ENCODE peak calls at places on chromosomes 7 and 10, in eight cellular contexts. One of them, this sample, is unnamed.

GRCh38 chr10:119449760-119450461 is 92.6 kb downstream of the RGS10 start:
- DNase-seq in fibroblast of lung: peak
- DNase-seq in lung: peak
- DNase-seq in cardiac muscle cell: no peak
- DNase-seq in endothelial cell of umbilical vein: no peak
- DNase-seq in NB4: peak
- DNase-seq in astrocyte of the spinal cord: peak
- DNase-seq in GM12865: peak
- DNase-seq in this sample: peak

GRCh38 chr7:97846945-97847344 is 25.3 kb downstream of the ASNS start:
- DNase-seq in endothelial cell of umbilical vein: no peak
- DNase-seq in lung: no peak
- DNase-seq in fibroblast of lung: no peak
- DNase-seq in cardiac muscle cell: no peak
- DNase-seq in astrocyte of the spinal cord: no peak
- DNase-seq in NB4: no peak
- DNase-seq in GM12865: no peak
- DNase-seq in this sample: no peak

GRCh38 chr7:139916717-139917395 is 87.8 kb downstream of the TBXAS1 start:
- DNase-seq in fibroblast of lung: peak
- DNase-seq in NB4: no peak
- DNase-seq in lung: no peak
- DNase-seq in GM12865: peak
- DNase-seq in astrocyte of the spinal cord: no peak
- DNase-seq in endothelial cell of umbilical vein: no peak
- DNase-seq in cardiac muscle cell: no peak
- DNase-seq in this sample: no peak

GRCh38 chr7:82755705-82756551 is 312.4 kb upstream of the CACNA2D1 start:
- DNase-seq in cardiac muscle cell: no peak
- DNase-seq in NB4: no peak
- DNase-seq in GM12865: no peak
- DNase-seq in endothelial cell of umbilical vein: no peak
- DNase-seq in lung: no peak
- DNase-seq in fibroblast of lung: peak
- DNase-seq in astrocyte of the spinal cord: peak
- DNase-seq in this sample: peak

GRCh38 chr10:101617102-101617823 is 29.1 kb downstream of the DPCD start:
- DNase-seq in fibroblast of lung: no peak
- DNase-seq in GM12865: peak
- DNase-seq in astrocyte of the spinal cord: no peak
- DNase-seq in cardiac muscle cell: no peak
- DNase-seq in endothelial cell of umbilical vein: no peak
- DNase-seq in NB4: peak
- DNase-seq in lung: no peak
- DNase-seq in this sample: no peak

GRCh38 chr10:11482306-11482705 is 129.1 kb downstream of the USP6NL start:
- DNase-seq in fibroblast of lung: no peak
- DNase-seq in NB4: no peak
- DNase-seq in endothelial cell of umbilical vein: no peak
- DNase-seq in astrocyte of the spinal cord: no peak
- DNase-seq in lung: no peak
- DNase-seq in GM12865: no peak
- DNase-seq in cardiac muscle cell: no peak
- DNase-seq in this sample: no peak

GRCh38 chr10:103466734-103467133 is 8.0 kb upstream of the CALHM1 start:
- DNase-seq in NB4: no peak
- DNase-seq in endothelial cell of umbilical vein: no peak
- DNase-seq in fibroblast of lung: no peak
- DNase-seq in GM12865: peak
- DNase-seq in astrocyte of the spinal cord: no peak
- DNase-seq in lung: no peak
- DNase-seq in cardiac muscle cell: no peak
- DNase-seq in this sample: no peak

GRCh38 chr7:27611043-27611442 is 51.6 kb downstream of the HIBADH start:
- DNase-seq in lung: peak
- DNase-seq in endothelial cell of umbilical vein: no peak
- DNase-seq in fibroblast of lung: peak
- DNase-seq in GM12865: no peak
- DNase-seq in cardiac muscle cell: no peak
- DNase-seq in astrocyte of the spinal cord: no peak
- DNase-seq in NB4: no peak
- DNase-seq in this sample: peak

GRCh38 chr10:126905776-126906703 is 812 bp downstream of the DOCK1 start:
- DNase-seq in GM12865: no peak
- DNase-seq in NB4: no peak
- DNase-seq in endothelial cell of umbilical vein: peak
- DNase-seq in cardiac muscle cell: peak
- DNase-seq in lung: no peak
- DNase-seq in astrocyte of the spinal cord: peak
- DNase-seq in fibroblast of lung: peak
- DNase-seq in this sample: no peak

GRCh38 chr7:45695249-45695995 is 121.3 kb downstream of the ADCY1 start:
- DNase-seq in lung: no peak
- DNase-seq in fibroblast of lung: no peak
- DNase-seq in astrocyte of the spinal cord: no peak
- DNase-seq in endothelial cell of umbilical vein: no peak
- DNase-seq in cardiac muscle cell: no peak
- DNase-seq in GM12865: no peak
- DNase-seq in NB4: no peak
- DNase-seq in this sample: no peak

GRCh38 chr10:35336084-35336831 is at the start of gene CCNY:
- DNase-seq in lung: peak
- DNase-seq in GM12865: peak
- DNase-seq in NB4: peak
- DNase-seq in astrocyte of the spinal cord: peak
- DNase-seq in endothelial cell of umbilical vein: peak
- DNase-seq in fibroblast of lung: peak
- DNase-seq in cardiac muscle cell: peak
- DNase-seq in this sample: no peak

GRCh38 chr10:3258291-3258848 is 85.8 kb upstream of the PITRM1 start:
- DNase-seq in endothelial cell of umbilical vein: peak
- DNase-seq in fibroblast of lung: no peak
- DNase-seq in cardiac muscle cell: no peak
- DNase-seq in lung: no peak
- DNase-seq in NB4: no peak
- DNase-seq in GM12865: no peak
- DNase-seq in astrocyte of the spinal cord: no peak
- DNase-seq in this sample: no peak

GRCh38 chr7:139488810-139489209 is 5.3 kb upstream of the KLRG2 start:
- DNase-seq in lung: no peak
- DNase-seq in endothelial cell of umbilical vein: no peak
- DNase-seq in cardiac muscle cell: no peak
- DNase-seq in astrocyte of the spinal cord: no peak
- DNase-seq in fibroblast of lung: no peak
- DNase-seq in GM12865: no peak
- DNase-seq in NB4: no peak
- DNase-seq in this sample: no peak

GRCh38 chr7:102322202-102322715 is 34.0 kb downstream of the SPDYE6 start:
- DNase-seq in endothelial cell of umbilical vein: no peak
- DNase-seq in lung: no peak
- DNase-seq in fibroblast of lung: no peak
- DNase-seq in GM12865: no peak
- DNase-seq in cardiac muscle cell: no peak
- DNase-seq in astrocyte of the spinal cord: no peak
- DNase-seq in NB4: peak
- DNase-seq in this sample: no peak

GRCh38 chr7:151472644-151473380 is 32.9 kb upstream of the CRYGN start:
- DNase-seq in fibroblast of lung: peak
- DNase-seq in GM12865: peak
- DNase-seq in astrocyte of the spinal cord: peak
- DNase-seq in cardiac muscle cell: no peak
- DNase-seq in NB4: no peak
- DNase-seq in lung: no peak
- DNase-seq in endothelial cell of umbilical vein: peak
- DNase-seq in this sample: no peak

GRCh38 chr10:86600296-86600695 is 54.1 kb upstream of the OPN4 start:
- DNase-seq in fibroblast of lung: no peak
- DNase-seq in NB4: no peak
- DNase-seq in endothelial cell of umbilical vein: no peak
- DNase-seq in lung: no peak
- DNase-seq in astrocyte of the spinal cord: no peak
- DNase-seq in cardiac muscle cell: no peak
- DNase-seq in GM12865: no peak
- DNase-seq in this sample: no peak

GRCh38 chr10:124418726-124419501 is at the start of gene OAT:
- DNase-seq in endothelial cell of umbilical vein: peak
- DNase-seq in NB4: peak
- DNase-seq in astrocyte of the spinal cord: peak
- DNase-seq in GM12865: peak
- DNase-seq in cardiac muscle cell: peak
- DNase-seq in lung: peak
- DNase-seq in fibroblast of lung: peak
- DNase-seq in this sample: peak

GRCh38 chr10:124416733-124417132 is 2.0 kb downstream of the OAT start:
- DNase-seq in lung: no peak
- DNase-seq in fibroblast of lung: peak
- DNase-seq in GM12865: no peak
- DNase-seq in astrocyte of the spinal cord: peak
- DNase-seq in NB4: no peak
- DNase-seq in cardiac muscle cell: no peak
- DNase-seq in endothelial cell of umbilical vein: no peak
- DNase-seq in this sample: no peak

GRCh38 chr10:124419635-124420034 is 912 bp upstream of the OAT start:
- DNase-seq in cardiac muscle cell: no peak
- DNase-seq in lung: no peak
- DNase-seq in endothelial cell of umbilical vein: no peak
- DNase-seq in astrocyte of the spinal cord: no peak
- DNase-seq in NB4: no peak
- DNase-seq in GM12865: no peak
- DNase-seq in fibroblast of lung: no peak
- DNase-seq in this sample: no peak

GRCh38 chr10:124420254-124420653 is 1.5 kb upstream of the OAT start:
- DNase-seq in lung: no peak
- DNase-seq in cardiac muscle cell: no peak
- DNase-seq in astrocyte of the spinal cord: no peak
- DNase-seq in NB4: no peak
- DNase-seq in GM12865: no peak
- DNase-seq in fibroblast of lung: no peak
- DNase-seq in endothelial cell of umbilical vein: no peak
- DNase-seq in this sample: no peak

GRCh38 chr10:124417846-124418725 is 637 bp downstream of the OAT start:
- DNase-seq in astrocyte of the spinal cord: peak
- DNase-seq in GM12865: peak
- DNase-seq in lung: peak
- DNase-seq in cardiac muscle cell: peak
- DNase-seq in fibroblast of lung: peak
- DNase-seq in endothelial cell of umbilical vein: peak
- DNase-seq in NB4: peak
- DNase-seq in this sample: no peak
- H3K4me3 ChIP-seq in astrocyte of the spinal cord: peak
- H3K4me3 ChIP-seq in GM12865: peak
- H3K4me3 ChIP-seq in lung: peak
- H3K4me3 ChIP-seq in cardiac muscle cell: peak
- H3K4me3 ChIP-seq in fibroblast of lung: peak
- H3K4me3 ChIP-seq in endothelial cell of umbilical vein: peak
- H3K4me3 ChIP-seq in NB4: peak
- H3K4me3 ChIP-seq in this sample: peak

DNA sequence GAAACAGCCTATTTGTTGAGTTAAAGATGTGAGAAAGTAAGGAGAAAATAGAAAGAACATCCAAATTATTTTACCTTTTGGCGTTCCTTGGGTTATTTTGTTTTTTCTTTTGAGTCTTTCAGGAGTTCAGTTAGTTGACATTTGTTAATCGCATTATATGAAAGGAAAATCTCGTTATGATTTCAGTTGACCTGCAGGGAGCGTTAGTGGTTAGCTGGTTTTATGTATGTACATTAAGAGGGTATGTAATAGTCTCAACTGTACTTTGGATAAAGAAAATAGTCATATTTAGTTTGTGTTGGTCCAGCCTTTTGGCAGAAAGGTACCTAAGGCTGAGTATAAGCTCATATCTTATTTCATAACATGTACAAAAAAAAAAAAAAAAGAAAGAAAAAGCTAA is 4.0 kb downstream of the BMPER start:
- DNase-seq in endothelial cell of umbilical vein: no peak
- DNase-seq in NB4: no peak
- DNase-seq in GM12865: no peak
- DNase-seq in fibroblast of lung: peak
- DNase-seq in lung: no peak
- DNase-seq in cardiac muscle cell: no peak
- DNase-seq in astrocyte of the spinal cord: no peak
- DNase-seq in this sample: no peak
- TF ChIP-seq CTCF in endothelial cell of umbilical vein: no peak
- TF ChIP-seq CTCF in NB4: no peak
- TF ChIP-seq CTCF in GM12865: no peak
- TF ChIP-seq CTCF in fibroblast of lung: no peak
- TF ChIP-seq CTCF in lung: no peak
- TF ChIP-seq CTCF in cardiac muscle cell: no peak
- TF ChIP-seq CTCF in astrocyte of the spinal cord: no peak
- TF ChIP-seq CTCF in this sample: no peak

DNA sequence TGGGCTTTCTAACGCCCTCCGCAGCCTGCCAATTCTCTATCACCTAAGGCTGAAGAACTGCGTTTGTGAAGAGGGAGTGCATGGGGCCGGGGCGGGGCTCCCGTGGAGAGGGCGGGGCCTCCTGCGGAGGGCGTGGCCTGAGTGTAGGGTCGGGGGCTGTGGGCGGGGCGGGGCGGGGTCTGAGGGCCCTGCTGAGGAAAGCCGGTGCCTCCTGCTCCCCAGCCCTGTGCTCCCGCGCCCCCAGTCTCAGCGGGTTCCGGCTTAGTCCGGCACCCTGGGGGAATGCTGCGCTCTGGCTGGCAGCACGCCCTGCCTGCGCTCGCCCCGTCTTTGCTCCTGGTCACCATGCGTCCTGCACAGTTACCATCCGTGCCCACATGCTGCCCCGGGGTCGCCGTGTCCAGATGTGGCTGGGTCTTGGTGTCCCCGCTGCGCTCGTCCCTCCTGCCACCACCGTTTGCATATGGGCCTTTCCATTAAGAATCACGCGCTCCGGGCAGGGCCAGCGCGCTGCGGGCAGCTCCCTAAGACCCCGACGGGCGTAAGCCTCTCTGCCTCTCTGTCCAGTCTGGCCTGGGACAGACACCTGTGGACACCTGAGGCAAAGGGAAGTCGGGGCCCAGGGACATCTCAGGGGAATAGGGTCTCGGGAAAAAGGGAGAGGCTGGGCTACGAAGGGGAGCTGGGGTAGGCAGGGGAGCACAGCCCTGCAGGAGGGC is 144.0 kb upstream of the RET start:
- DNase-seq in GM12865: no peak
- DNase-seq in lung: peak
- DNase-seq in fibroblast of lung: no peak
- DNase-seq in astrocyte of the spinal cord: no peak
- DNase-seq in cardiac muscle cell: peak
- DNase-seq in NB4: no peak
- DNase-seq in endothelial cell of umbilical vein: no peak
- DNase-seq in this sample: no peak
- H3K4me3 ChIP-seq in GM12865: no peak
- H3K4me3 ChIP-seq in lung: no peak
- H3K4me3 ChIP-seq in fibroblast of lung: no peak
- H3K4me3 ChIP-seq in astrocyte of the spinal cord: no peak
- H3K4me3 ChIP-seq in cardiac muscle cell: peak
- H3K4me3 ChIP-seq in NB4: no peak
- H3K4me3 ChIP-seq in endothelial cell of umbilical vein: no peak
- H3K4me3 ChIP-seq in this sample: no peak

DNA sequence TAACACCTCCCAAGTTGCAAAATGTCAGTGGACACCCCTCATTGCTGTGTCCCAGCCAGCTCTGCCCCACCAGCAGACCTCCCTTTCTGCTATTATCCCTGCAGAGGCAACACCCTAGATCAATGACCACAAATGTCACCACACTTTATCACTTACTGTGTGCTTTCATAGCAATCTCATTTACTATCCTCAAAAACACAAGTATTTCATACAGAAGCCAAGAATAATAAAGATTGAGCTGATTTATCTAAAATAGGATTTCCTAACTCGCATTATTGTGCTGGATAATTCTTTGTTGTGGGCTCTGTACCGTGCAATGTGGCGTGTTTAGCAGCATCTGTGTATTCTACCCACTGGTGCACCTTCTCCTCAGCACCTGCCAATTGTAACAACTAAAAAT is 13.2 kb upstream of the ABCB5 start:
- DNase-seq in lung: no peak
- DNase-seq in astrocyte of the spinal cord: no peak
- DNase-seq in cardiac muscle cell: no peak
- DNase-seq in fibroblast of lung: no peak
- DNase-seq in NB4: no peak
- DNase-seq in GM12865: no peak
- DNase-seq in endothelial cell of umbilical vein: peak
- DNase-seq in this sample: no peak
- TF ChIP-seq CTCF in lung: no peak
- TF ChIP-seq CTCF in astrocyte of the spinal cord: no peak
- TF ChIP-seq CTCF in cardiac muscle cell: no peak
- TF ChIP-seq CTCF in fibroblast of lung: no peak
- TF ChIP-seq CTCF in NB4: no peak
- TF ChIP-seq CTCF in GM12865: no peak
- TF ChIP-seq CTCF in endothelial cell of umbilical vein: no peak
- TF ChIP-seq CTCF in this sample: no peak

This sample was measured in AG04449.